ENCODE peak calls at places on chromosomes 2 and 18, in seven cellular contexts. R is NCI-H510A treated with DMSO at 0.1 percent for 48 hours; L is effector CD8-positive, alpha-beta T cell; W is foreskin keratinocyte; X is stimulated activated CD4-positive, alpha-beta T cell treated with anti-CD3 and anti-CD28 coated beads, Interleukin-12 subunit alpha, Interleukin-12 subunit beta, amount 100 ng/mL, for 24 hours; N is lung; D is stimulated activated CD8-positive, alpha-beta memory T cell treated with anti-CD3 and anti-CD28 coated beads, Interleukin-2, amount 100 ng/mL, for 1 hour. T is an unnamed sample.

GRCh38 chr2:10497797-10498251 is 49.7 kb upstream of the ODC1 start:
- DNase-seq in D (peak), W (peak), X (peak), N (no peak), R (peak), L (no peak), T (peak)

GRCh38 chr2:201707142-201707541 is 8.7 kb upstream of the MPP4 start:
- DNase-seq in R (no peak), L (no peak), D (no peak), N (no peak), X (no peak), W (no peak), T (no peak)

GRCh38 chr2:226802573-226802972 is 3.0 kb upstream of the IRS1 start:
- DNase-seq in R (peak), N (no peak), W (no peak), D (no peak), X (no peak), L (no peak), T (peak)

GRCh38 chr2:163779970-163780597 is 44.3 kb upstream of the FIGN start:
- DNase-seq in R (no peak), D (no peak), L (no peak), W (no peak), N (peak), X (no peak), T (peak)

GRCh38 chr2:207432471-207432870 is 97.3 kb upstream of the CREB1 start:
- DNase-seq in X (no peak), D (no peak), R (no peak), L (no peak), W (no peak), N (no peak), T (no peak)

GRCh38 chr2:156480376-156480775 is 44.2 kb downstream of the GPD2 start:
- DNase-seq in X (no peak), L (no peak), D (no peak), R (no peak), W (no peak), N (no peak), T (no peak)

GRCh38 chr2:159362094-159362493 is 75.6 kb upstream of the WDSUB1 start:
- DNase-seq in L (no peak), D (no peak), X (no peak), N (no peak), W (no peak), R (no peak), T (no peak)

GRCh38 chr2:241161646-241162281 is 11.5 kb downstream of the PPP1R7 start:
- DNase-seq in X (no peak), D (no peak), N (peak), R (no peak), L (no peak), W (no peak), T (no peak)

GRCh38 chr2:100721693-100722092 is 98.2 kb upstream of the NPAS2 start:
- DNase-seq in N (no peak), R (no peak), L (no peak), W (no peak), X (no peak), D (no peak), T (no peak)

GRCh38 chr18:34219651-34220050 is 5.1 kb downstream of the NOL4 start:
- DNase-seq in R (peak), N (no peak), D (no peak), X (no peak), W (no peak), L (no peak), T (peak)

GRCh38 chr2:36809046-36809445 is 112.5 kb downstream of the VIT start:
- DNase-seq in X (no peak), D (no peak), L (no peak), N (no peak), W (peak), R (no peak), T (no peak)

T was measured in NCI-H69.